ENCODE peak calls at places on chromosomes 16 and 17, in seven cellular contexts. One of them, this sample, is unnamed. For H3K27me3 and H3K4me1, the result is how much of the 10 kb centered on the place peaks cover.

GRCh38 chr16:84462296-84463210 is 41.9 kb downstream of the MEAK7 start:
- DNase-seq in IMR-90: no peak
- DNase-seq in spleen: peak
- DNase-seq in ovary: no peak
- DNase-seq in esophagus squamous epithelium: no peak
- DNase-seq in esophagus muscularis mucosa: no peak
- DNase-seq in adrenal gland: no peak
- DNase-seq in this sample: peak

GRCh38 chr17:68391561-68392268 is 65.6 kb downstream of the WIPI1 start:
- DNase-seq in IMR-90: no peak
- DNase-seq in spleen: no peak
- DNase-seq in ovary: no peak
- DNase-seq in esophagus squamous epithelium: no peak
- DNase-seq in esophagus muscularis mucosa: peak
- DNase-seq in adrenal gland: no peak
- DNase-seq in this sample: no peak

GRCh38 chr17:57329380-57330214 is 73.3 kb downstream of the MSI2 start:
- DNase-seq in IMR-90: peak
- DNase-seq in spleen: no peak
- DNase-seq in ovary: no peak
- DNase-seq in esophagus squamous epithelium: no peak
- DNase-seq in esophagus muscularis mucosa: no peak
- DNase-seq in adrenal gland: peak
- DNase-seq in this sample: no peak

GRCh38 chr17:72158895-72159885 is 38.4 kb downstream of the SOX9 start:
- DNase-seq in IMR-90: peak
- DNase-seq in spleen: no peak
- DNase-seq in ovary: no peak
- DNase-seq in esophagus squamous epithelium: no peak
- DNase-seq in esophagus muscularis mucosa: no peak
- DNase-seq in adrenal gland: no peak
- DNase-seq in this sample: no peak

GRCh38 chr16:24954137-24954536 is 61.0 kb downstream of the ARHGAP17 start:
- DNase-seq in IMR-90: no peak
- DNase-seq in spleen: no peak
- DNase-seq in ovary: no peak
- DNase-seq in esophagus squamous epithelium: no peak
- DNase-seq in esophagus muscularis mucosa: no peak
- DNase-seq in adrenal gland: no peak
- DNase-seq in this sample: no peak

GRCh38 chr17:41547921-41548843 is 20.1 kb upstream of the KRT19 start:
- DNase-seq in IMR-90: peak
- DNase-seq in spleen: no peak
- DNase-seq in ovary: peak
- DNase-seq in esophagus squamous epithelium: no peak
- DNase-seq in esophagus muscularis mucosa: no peak
- DNase-seq in adrenal gland: peak
- DNase-seq in this sample: peak

GRCh38 chr17:70332356-70332755 is 163.0 kb downstream of the KCNJ2 start:
- DNase-seq in IMR-90: no peak
- DNase-seq in spleen: no peak
- DNase-seq in ovary: peak
- DNase-seq in esophagus squamous epithelium: no peak
- DNase-seq in esophagus muscularis mucosa: no peak
- DNase-seq in adrenal gland: no peak
- DNase-seq in this sample: no peak

GRCh38 chr16:60605176-60605575 is 1431.1 kb downstream of the CDH8 start:
- DNase-seq in IMR-90: no peak
- DNase-seq in spleen: no peak
- DNase-seq in ovary: no peak
- DNase-seq in esophagus squamous epithelium: no peak
- DNase-seq in esophagus muscularis mucosa: no peak
- DNase-seq in adrenal gland: no peak
- DNase-seq in this sample: no peak

GRCh38 chr16:85570735-85571562 is 42.2 kb upstream of the GSE1 start:
- DNase-seq in IMR-90: no peak
- DNase-seq in spleen: peak
- DNase-seq in ovary: no peak
- DNase-seq in esophagus squamous epithelium: no peak
- DNase-seq in esophagus muscularis mucosa: no peak
- DNase-seq in adrenal gland: no peak
- DNase-seq in this sample: peak

GRCh38 chr16:46607529-46607928 is 13.7 kb downstream of the SHCBP1 start:
- DNase-seq in IMR-90: peak
- DNase-seq in spleen: no peak
- DNase-seq in ovary: no peak
- DNase-seq in esophagus squamous epithelium: no peak
- DNase-seq in esophagus muscularis mucosa: no peak
- DNase-seq in adrenal gland: no peak
- DNase-seq in this sample: no peak

GRCh38 chr16:63816304-63816703 is 1305.6 kb downstream of the CDH11 start:
- DNase-seq in IMR-90: no peak
- DNase-seq in spleen: no peak
- DNase-seq in ovary: no peak
- DNase-seq in esophagus squamous epithelium: no peak
- DNase-seq in esophagus muscularis mucosa: no peak
- DNase-seq in adrenal gland: no peak
- DNase-seq in this sample: no peak

GRCh38 chr17:17297217-17297616 is 6.0 kb upstream of the NT5M start:
- DNase-seq in IMR-90: peak
- DNase-seq in spleen: no peak
- DNase-seq in ovary: no peak
- DNase-seq in esophagus squamous epithelium: no peak
- DNase-seq in esophagus muscularis mucosa: no peak
- DNase-seq in adrenal gland: no peak
- DNase-seq in this sample: no peak

GRCh38 chr17:62687997-62688396 is 60.5 kb downstream of the MRC2 start:
- DNase-seq in IMR-90: no peak
- DNase-seq in spleen: no peak
- DNase-seq in ovary: no peak
- DNase-seq in esophagus squamous epithelium: no peak
- DNase-seq in esophagus muscularis mucosa: no peak
- DNase-seq in adrenal gland: no peak
- DNase-seq in this sample: no peak

GRCh38 chr16:21524068-21524751 is 75.2 kb upstream of the METTL9 start:
- DNase-seq in IMR-90: no peak
- DNase-seq in spleen: peak
- DNase-seq in ovary: no peak
- DNase-seq in esophagus squamous epithelium: no peak
- DNase-seq in esophagus muscularis mucosa: no peak
- DNase-seq in adrenal gland: no peak
- DNase-seq in this sample: no peak

GRCh38 chr16:81562926-81563325 is 118.3 kb downstream of the CMIP start:
- DNase-seq in IMR-90: no peak
- DNase-seq in spleen: no peak
- DNase-seq in ovary: no peak
- DNase-seq in esophagus squamous epithelium: no peak
- DNase-seq in esophagus muscularis mucosa: no peak
- DNase-seq in adrenal gland: no peak
- DNase-seq in this sample: no peak

GRCh38 chr17:39739020-39739884 is 1.5 kb downstream of the GRB7 start:
- DNase-seq in IMR-90: no peak
- DNase-seq in spleen: peak
- DNase-seq in ovary: no peak
- DNase-seq in esophagus squamous epithelium: no peak
- DNase-seq in esophagus muscularis mucosa: no peak
- DNase-seq in adrenal gland: no peak
- DNase-seq in this sample: peak

GRCh38 chr17:39738568-39738901 is 797 bp downstream of the GRB7 start:
- DNase-seq in IMR-90: no peak
- DNase-seq in spleen: peak
- DNase-seq in ovary: no peak
- DNase-seq in esophagus squamous epithelium: no peak
- DNase-seq in esophagus muscularis mucosa: no peak
- DNase-seq in adrenal gland: no peak
- DNase-seq in this sample: no peak

GRCh38 chr17:39737331-39737760 is 392 bp upstream of the GRB7 start:
- DNase-seq in IMR-90: no peak
- DNase-seq in spleen: peak
- DNase-seq in ovary: no peak
- DNase-seq in esophagus squamous epithelium: no peak
- DNase-seq in esophagus muscularis mucosa: no peak
- DNase-seq in adrenal gland: no peak
- DNase-seq in this sample: no peak

GRCh38 chr17:39736319-39737165 is 1.2 kb upstream of the GRB7 start:
- DNase-seq in IMR-90: no peak
- DNase-seq in spleen: no peak
- DNase-seq in ovary: no peak
- DNase-seq in esophagus squamous epithelium: no peak
- DNase-seq in esophagus muscularis mucosa: no peak
- DNase-seq in adrenal gland: no peak
- DNase-seq in this sample: no peak

DNA sequence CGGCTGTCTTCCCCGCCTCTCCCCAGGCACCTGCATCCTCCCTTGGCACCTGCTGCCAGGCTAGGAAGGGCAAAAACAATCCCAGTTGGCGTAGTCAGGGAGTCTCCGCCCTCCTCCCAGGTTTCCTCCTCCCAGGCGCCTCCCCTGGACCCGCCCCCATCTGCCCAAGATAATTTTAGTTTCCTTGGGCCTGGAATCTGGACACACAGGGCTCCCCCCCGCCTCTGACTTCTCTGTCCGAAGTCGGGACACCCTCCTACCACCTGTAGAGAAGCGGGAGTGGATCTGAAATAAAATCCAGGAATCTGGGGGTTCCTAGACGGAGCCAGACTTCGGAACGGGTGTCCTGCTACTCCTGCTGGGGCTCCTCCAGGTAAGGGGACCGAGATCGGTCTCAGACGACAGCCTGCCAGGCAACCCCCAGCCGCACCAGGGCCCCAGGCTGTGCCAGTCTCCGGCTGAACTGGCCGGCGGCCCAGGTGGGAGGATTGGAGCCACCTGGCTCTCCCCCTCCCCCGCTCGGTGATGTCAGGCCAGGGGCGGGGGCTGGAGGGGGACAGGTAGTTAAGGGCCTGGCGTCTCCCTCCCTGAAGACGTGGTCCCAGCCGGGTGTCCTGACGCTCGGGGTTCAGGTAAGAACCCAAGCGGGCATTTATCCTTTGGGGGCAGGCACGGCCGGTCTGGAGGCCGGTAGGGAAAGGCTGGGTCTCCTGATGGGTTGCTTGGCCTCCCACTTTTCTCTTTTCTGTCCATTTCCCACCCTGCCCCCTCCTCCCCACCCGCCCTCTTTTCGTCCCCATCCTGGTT is at the start of gene GRB7:
- DNase-seq in IMR-90: no peak
- DNase-seq in spleen: peak
- DNase-seq in ovary: no peak
- DNase-seq in esophagus squamous epithelium: no peak
- DNase-seq in esophagus muscularis mucosa: no peak
- DNase-seq in adrenal gland: no peak
- DNase-seq in this sample: peak
- TF ChIP-seq POLR2A in IMR-90: no peak
- TF ChIP-seq POLR2A in spleen: no peak
- TF ChIP-seq POLR2A in ovary: no peak
- TF ChIP-seq POLR2A in esophagus squamous epithelium: peak
- TF ChIP-seq POLR2A in esophagus muscularis mucosa: no peak
- TF ChIP-seq POLR2A in adrenal gland: no peak
- TF ChIP-seq POLR2A in this sample: peak

DNA sequence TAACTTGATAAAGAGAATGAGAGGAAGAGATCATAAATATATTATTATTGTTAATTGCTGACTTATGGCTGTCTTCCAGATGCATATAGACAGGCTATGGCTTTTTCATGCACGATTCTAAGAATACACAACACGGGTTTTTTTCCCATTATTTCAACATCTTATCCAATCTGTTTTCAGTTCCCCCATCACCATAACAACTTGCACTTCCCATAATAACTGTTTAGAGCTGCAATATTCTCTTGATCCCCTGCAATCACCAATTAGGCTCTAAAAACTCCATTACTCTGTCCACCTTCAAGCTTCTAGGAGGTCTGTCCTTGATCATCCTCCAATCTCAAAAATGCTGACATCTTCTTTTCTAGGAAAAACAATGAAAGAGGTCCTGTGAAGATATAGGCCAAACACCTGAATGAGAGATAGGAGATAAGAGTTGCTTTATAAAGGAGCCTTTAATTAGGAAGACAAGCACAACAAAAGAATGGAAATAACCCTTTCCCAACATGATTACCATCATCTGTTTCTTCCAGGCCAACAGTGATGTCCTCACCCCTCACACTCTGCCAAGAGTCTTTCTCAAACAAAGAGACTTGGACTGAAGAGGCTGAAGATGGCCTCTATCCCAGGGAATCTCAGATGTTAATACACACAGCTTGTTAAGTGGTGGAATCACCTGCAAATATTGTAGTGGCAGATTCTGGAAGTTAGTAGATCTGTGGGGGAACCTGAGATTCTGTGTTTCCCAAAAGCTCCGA is 32.2 kb upstream of the CCL2 start:
- DNase-seq in IMR-90: no peak
- DNase-seq in spleen: no peak
- DNase-seq in ovary: no peak
- DNase-seq in esophagus squamous epithelium: no peak
- DNase-seq in esophagus muscularis mucosa: no peak
- DNase-seq in adrenal gland: no peak
- DNase-seq in this sample: no peak
- H3K27me3 ChIP-seq in IMR-90: under half
- H3K27me3 ChIP-seq in spleen: under half
- H3K27me3 ChIP-seq in ovary: under half
- H3K27me3 ChIP-seq in esophagus squamous epithelium: under half
- H3K27me3 ChIP-seq in esophagus muscularis mucosa: under half
- H3K27me3 ChIP-seq in adrenal gland: under half
- H3K27me3 ChIP-seq in this sample: under half

GRCh38 chr16:67880584-67880983 is 4.1 kb upstream of the NRN1L start:
- DNase-seq in IMR-90: no peak
- DNase-seq in spleen: no peak
- DNase-seq in ovary: no peak
- DNase-seq in esophagus squamous epithelium: no peak
- DNase-seq in esophagus muscularis mucosa: no peak
- DNase-seq in adrenal gland: no peak
- DNase-seq in this sample: no peak
- H3K4me1 ChIP-seq in IMR-90: under half
- H3K4me1 ChIP-seq in spleen: under half
- H3K4me1 ChIP-seq in ovary: under half
- H3K4me1 ChIP-seq in esophagus squamous epithelium: under half
- H3K4me1 ChIP-seq in esophagus muscularis mucosa: under half
- H3K4me1 ChIP-seq in adrenal gland: under half
- H3K4me1 ChIP-seq in this sample: under half

GRCh38 chr16:68083239-68083781 is 1.9 kb upstream of the NFATC3 start:
- DNase-seq in IMR-90: no peak
- DNase-seq in spleen: no peak
- DNase-seq in ovary: no peak
- DNase-seq in esophagus squamous epithelium: no peak
- DNase-seq in esophagus muscularis mucosa: peak
- DNase-seq in adrenal gland: no peak
- DNase-seq in this sample: no peak

GRCh38 chr16:68082596-68083238 is 2.5 kb upstream of the NFATC3 start:
- DNase-seq in IMR-90: no peak
- DNase-seq in spleen: no peak
- DNase-seq in ovary: no peak
- DNase-seq in esophagus squamous epithelium: no peak
- DNase-seq in esophagus muscularis mucosa: peak
- DNase-seq in adrenal gland: no peak
- DNase-seq in this sample: peak

GRCh38 chr16:68085259-68086071 is at the start of gene NFATC3:
- DNase-seq in IMR-90: peak
- DNase-seq in spleen: peak
- DNase-seq in ovary: peak
- DNase-seq in esophagus squamous epithelium: peak
- DNase-seq in esophagus muscularis mucosa: peak
- DNase-seq in adrenal gland: peak
- DNase-seq in this sample: peak

GRCh38 chr16:68084504-68085258 is 489 bp upstream of the NFATC3 start:
- DNase-seq in IMR-90: peak
- DNase-seq in spleen: peak
- DNase-seq in ovary: peak
- DNase-seq in esophagus squamous epithelium: peak
- DNase-seq in esophagus muscularis mucosa: peak
- DNase-seq in adrenal gland: peak
- DNase-seq in this sample: peak

GRCh38 chr16:68083861-68084503 is 1.2 kb upstream of the NFATC3 start:
- DNase-seq in IMR-90: peak
- DNase-seq in spleen: peak
- DNase-seq in ovary: peak
- DNase-seq in esophagus squamous epithelium: peak
- DNase-seq in esophagus muscularis mucosa: peak
- DNase-seq in adrenal gland: no peak
- DNase-seq in this sample: no peak
- TF ChIP-seq POLR2A in IMR-90: no peak
- TF ChIP-seq POLR2A in spleen: no peak
- TF ChIP-seq POLR2A in ovary: no peak
- TF ChIP-seq POLR2A in esophagus squamous epithelium: no peak
- TF ChIP-seq POLR2A in esophagus muscularis mucosa: no peak
- TF ChIP-seq POLR2A in adrenal gland: no peak
- TF ChIP-seq POLR2A in this sample: no peak